ENCODE peak calls at places on chromosomes 1 and 21, in five cellular contexts. One of them, this sample, is unnamed.

GRCh38 chr1:107525146-107525545 is 384.3 kb downstream of the NTNG1 start:
- DNase-seq in stimulated activated CD8-positive, alpha-beta memory T cell treated with anti-CD3 and anti-CD28 coated beads, Interleukin-4, amount 100 ng/mL, for 4 hours: no peak
- DNase-seq in stimulated activated CD4-positive, alpha-beta T cell treated with anti-CD3 and anti-CD28 coated beads, Interleukin-2, amount 100 ng/mL, for 48 hours: no peak
- DNase-seq in NCI-H446 treated with DMSO at 0.1 percent for 48 hours: no peak
- DNase-seq in dorsolateral prefrontal cortex: no peak
- DNase-seq in this sample: no peak

GRCh38 chr1:34709547-34709946 is 45.3 kb upstream of the GJB5 start:
- DNase-seq in stimulated activated CD8-positive, alpha-beta memory T cell treated with anti-CD3 and anti-CD28 coated beads, Interleukin-4, amount 100 ng/mL, for 4 hours: no peak
- DNase-seq in stimulated activated CD4-positive, alpha-beta T cell treated with anti-CD3 and anti-CD28 coated beads, Interleukin-2, amount 100 ng/mL, for 48 hours: no peak
- DNase-seq in NCI-H446 treated with DMSO at 0.1 percent for 48 hours: no peak
- DNase-seq in dorsolateral prefrontal cortex: no peak
- DNase-seq in this sample: no peak

GRCh38 chr1:30104551-30104950 is 618.8 kb downstream of the MATN1 start:
- DNase-seq in stimulated activated CD8-positive, alpha-beta memory T cell treated with anti-CD3 and anti-CD28 coated beads, Interleukin-4, amount 100 ng/mL, for 4 hours: no peak
- DNase-seq in stimulated activated CD4-positive, alpha-beta T cell treated with anti-CD3 and anti-CD28 coated beads, Interleukin-2, amount 100 ng/mL, for 48 hours: no peak
- DNase-seq in NCI-H446 treated with DMSO at 0.1 percent for 48 hours: no peak
- DNase-seq in dorsolateral prefrontal cortex: no peak
- DNase-seq in this sample: no peak

GRCh38 chr1:48679868-48680267 is 96.8 kb downstream of the BEND5 start:
- DNase-seq in stimulated activated CD8-positive, alpha-beta memory T cell treated with anti-CD3 and anti-CD28 coated beads, Interleukin-4, amount 100 ng/mL, for 4 hours: no peak
- DNase-seq in stimulated activated CD4-positive, alpha-beta T cell treated with anti-CD3 and anti-CD28 coated beads, Interleukin-2, amount 100 ng/mL, for 48 hours: no peak
- DNase-seq in NCI-H446 treated with DMSO at 0.1 percent for 48 hours: no peak
- DNase-seq in dorsolateral prefrontal cortex: no peak
- DNase-seq in this sample: no peak

GRCh38 chr1:155909894-155910293 is 1.3 kb downstream of the RIT1 start:
- DNase-seq in stimulated activated CD8-positive, alpha-beta memory T cell treated with anti-CD3 and anti-CD28 coated beads, Interleukin-4, amount 100 ng/mL, for 4 hours: no peak
- DNase-seq in stimulated activated CD4-positive, alpha-beta T cell treated with anti-CD3 and anti-CD28 coated beads, Interleukin-2, amount 100 ng/mL, for 48 hours: no peak
- DNase-seq in NCI-H446 treated with DMSO at 0.1 percent for 48 hours: no peak
- DNase-seq in dorsolateral prefrontal cortex: no peak
- DNase-seq in this sample: no peak

GRCh38 chr1:154714070-154714623 is 106.2 kb upstream of the ADAR start:
- DNase-seq in stimulated activated CD8-positive, alpha-beta memory T cell treated with anti-CD3 and anti-CD28 coated beads, Interleukin-4, amount 100 ng/mL, for 4 hours: no peak
- DNase-seq in stimulated activated CD4-positive, alpha-beta T cell treated with anti-CD3 and anti-CD28 coated beads, Interleukin-2, amount 100 ng/mL, for 48 hours: no peak
- DNase-seq in NCI-H446 treated with DMSO at 0.1 percent for 48 hours: no peak
- DNase-seq in dorsolateral prefrontal cortex: no peak
- DNase-seq in this sample: no peak

GRCh38 chr1:58190614-58191013 is 355.9 kb downstream of the OMA1 start:
- DNase-seq in stimulated activated CD8-positive, alpha-beta memory T cell treated with anti-CD3 and anti-CD28 coated beads, Interleukin-4, amount 100 ng/mL, for 4 hours: no peak
- DNase-seq in stimulated activated CD4-positive, alpha-beta T cell treated with anti-CD3 and anti-CD28 coated beads, Interleukin-2, amount 100 ng/mL, for 48 hours: no peak
- DNase-seq in NCI-H446 treated with DMSO at 0.1 percent for 48 hours: no peak
- DNase-seq in dorsolateral prefrontal cortex: no peak
- DNase-seq in this sample: no peak

GRCh38 chr1:223244366-223245103 is 101.5 kb upstream of the TLR5 start:
- DNase-seq in stimulated activated CD8-positive, alpha-beta memory T cell treated with anti-CD3 and anti-CD28 coated beads, Interleukin-4, amount 100 ng/mL, for 4 hours: no peak
- DNase-seq in stimulated activated CD4-positive, alpha-beta T cell treated with anti-CD3 and anti-CD28 coated beads, Interleukin-2, amount 100 ng/mL, for 48 hours: no peak
- DNase-seq in NCI-H446 treated with DMSO at 0.1 percent for 48 hours: no peak
- DNase-seq in dorsolateral prefrontal cortex: no peak
- DNase-seq in this sample: no peak

GRCh38 chr21:15421947-15422346 is 307.8 kb upstream of the USP25 start:
- DNase-seq in stimulated activated CD8-positive, alpha-beta memory T cell treated with anti-CD3 and anti-CD28 coated beads, Interleukin-4, amount 100 ng/mL, for 4 hours: no peak
- DNase-seq in stimulated activated CD4-positive, alpha-beta T cell treated with anti-CD3 and anti-CD28 coated beads, Interleukin-2, amount 100 ng/mL, for 48 hours: no peak
- DNase-seq in NCI-H446 treated with DMSO at 0.1 percent for 48 hours: no peak
- DNase-seq in dorsolateral prefrontal cortex: no peak
- DNase-seq in this sample: peak

GRCh38 chr1:92934395-92935378 is 26.6 kb downstream of the DIPK1A start:
- DNase-seq in stimulated activated CD8-positive, alpha-beta memory T cell treated with anti-CD3 and anti-CD28 coated beads, Interleukin-4, amount 100 ng/mL, for 4 hours: no peak
- DNase-seq in stimulated activated CD4-positive, alpha-beta T cell treated with anti-CD3 and anti-CD28 coated beads, Interleukin-2, amount 100 ng/mL, for 48 hours: no peak
- DNase-seq in NCI-H446 treated with DMSO at 0.1 percent for 48 hours: peak
- DNase-seq in dorsolateral prefrontal cortex: no peak
- DNase-seq in this sample: no peak

GRCh38 chr1:112790920-112791722 is 76.0 kb upstream of the PPM1J start:
- DNase-seq in stimulated activated CD8-positive, alpha-beta memory T cell treated with anti-CD3 and anti-CD28 coated beads, Interleukin-4, amount 100 ng/mL, for 4 hours: no peak
- DNase-seq in stimulated activated CD4-positive, alpha-beta T cell treated with anti-CD3 and anti-CD28 coated beads, Interleukin-2, amount 100 ng/mL, for 48 hours: no peak
- DNase-seq in NCI-H446 treated with DMSO at 0.1 percent for 48 hours: no peak
- DNase-seq in dorsolateral prefrontal cortex: no peak
- DNase-seq in this sample: no peak

GRCh38 chr1:240687820-240688219 is 75.9 kb upstream of the GREM2 start:
- DNase-seq in stimulated activated CD8-positive, alpha-beta memory T cell treated with anti-CD3 and anti-CD28 coated beads, Interleukin-4, amount 100 ng/mL, for 4 hours: no peak
- DNase-seq in stimulated activated CD4-positive, alpha-beta T cell treated with anti-CD3 and anti-CD28 coated beads, Interleukin-2, amount 100 ng/mL, for 48 hours: no peak
- DNase-seq in NCI-H446 treated with DMSO at 0.1 percent for 48 hours: no peak
- DNase-seq in dorsolateral prefrontal cortex: no peak
- DNase-seq in this sample: no peak

GRCh38 chr1:52238474-52238873 is 96.6 kb downstream of the ZFYVE9 start:
- DNase-seq in stimulated activated CD8-positive, alpha-beta memory T cell treated with anti-CD3 and anti-CD28 coated beads, Interleukin-4, amount 100 ng/mL, for 4 hours: no peak
- DNase-seq in stimulated activated CD4-positive, alpha-beta T cell treated with anti-CD3 and anti-CD28 coated beads, Interleukin-2, amount 100 ng/mL, for 48 hours: no peak
- DNase-seq in NCI-H446 treated with DMSO at 0.1 percent for 48 hours: no peak
- DNase-seq in dorsolateral prefrontal cortex: no peak
- DNase-seq in this sample: peak

GRCh38 chr1:209577346-209577745 is 6.2 kb upstream of the CAMK1G start:
- DNase-seq in stimulated activated CD8-positive, alpha-beta memory T cell treated with anti-CD3 and anti-CD28 coated beads, Interleukin-4, amount 100 ng/mL, for 4 hours: no peak
- DNase-seq in stimulated activated CD4-positive, alpha-beta T cell treated with anti-CD3 and anti-CD28 coated beads, Interleukin-2, amount 100 ng/mL, for 48 hours: no peak
- DNase-seq in NCI-H446 treated with DMSO at 0.1 percent for 48 hours: no peak
- DNase-seq in dorsolateral prefrontal cortex: no peak
- DNase-seq in this sample: no peak

GRCh38 chr1:230849451-230850194 is 18.7 kb downstream of the C1orf198 start:
- DNase-seq in stimulated activated CD8-positive, alpha-beta memory T cell treated with anti-CD3 and anti-CD28 coated beads, Interleukin-4, amount 100 ng/mL, for 4 hours: no peak
- DNase-seq in stimulated activated CD4-positive, alpha-beta T cell treated with anti-CD3 and anti-CD28 coated beads, Interleukin-2, amount 100 ng/mL, for 48 hours: no peak
- DNase-seq in NCI-H446 treated with DMSO at 0.1 percent for 48 hours: peak
- DNase-seq in dorsolateral prefrontal cortex: no peak
- DNase-seq in this sample: no peak

GRCh38 chr1:4460052-4460451 is 194.4 kb upstream of the AJAP1 start:
- DNase-seq in stimulated activated CD8-positive, alpha-beta memory T cell treated with anti-CD3 and anti-CD28 coated beads, Interleukin-4, amount 100 ng/mL, for 4 hours: no peak
- DNase-seq in stimulated activated CD4-positive, alpha-beta T cell treated with anti-CD3 and anti-CD28 coated beads, Interleukin-2, amount 100 ng/mL, for 48 hours: no peak
- DNase-seq in NCI-H446 treated with DMSO at 0.1 percent for 48 hours: no peak
- DNase-seq in dorsolateral prefrontal cortex: no peak
- DNase-seq in this sample: no peak

GRCh38 chr1:230806552-230806951 is 59.4 kb downstream of the CAPN9 start:
- DNase-seq in stimulated activated CD8-positive, alpha-beta memory T cell treated with anti-CD3 and anti-CD28 coated beads, Interleukin-4, amount 100 ng/mL, for 4 hours: no peak
- DNase-seq in stimulated activated CD4-positive, alpha-beta T cell treated with anti-CD3 and anti-CD28 coated beads, Interleukin-2, amount 100 ng/mL, for 48 hours: no peak
- DNase-seq in NCI-H446 treated with DMSO at 0.1 percent for 48 hours: no peak
- DNase-seq in dorsolateral prefrontal cortex: no peak
- DNase-seq in this sample: no peak

GRCh38 chr1:28058971-28059878 is 29.2 kb downstream of the EYA3 start:
- DNase-seq in stimulated activated CD8-positive, alpha-beta memory T cell treated with anti-CD3 and anti-CD28 coated beads, Interleukin-4, amount 100 ng/mL, for 4 hours: no peak
- DNase-seq in stimulated activated CD4-positive, alpha-beta T cell treated with anti-CD3 and anti-CD28 coated beads, Interleukin-2, amount 100 ng/mL, for 48 hours: no peak
- DNase-seq in NCI-H446 treated with DMSO at 0.1 percent for 48 hours: no peak
- DNase-seq in dorsolateral prefrontal cortex: no peak
- DNase-seq in this sample: no peak

GRCh38 chr1:8065369-8065768 is 39.3 kb upstream of the ERRFI1 start:
- DNase-seq in stimulated activated CD8-positive, alpha-beta memory T cell treated with anti-CD3 and anti-CD28 coated beads, Interleukin-4, amount 100 ng/mL, for 4 hours: no peak
- DNase-seq in stimulated activated CD4-positive, alpha-beta T cell treated with anti-CD3 and anti-CD28 coated beads, Interleukin-2, amount 100 ng/mL, for 48 hours: no peak
- DNase-seq in NCI-H446 treated with DMSO at 0.1 percent for 48 hours: no peak
- DNase-seq in dorsolateral prefrontal cortex: no peak
- DNase-seq in this sample: no peak

This sample was measured in keratinocyte.